ENCODE peak calls at places on chromosomes 5 and 9, in nine cellular contexts. One of them, this sample, is unnamed.

GRCh38 chr5:76175821-76176403 is 92.7 kb downstream of the SV2C start:
- DNase-seq in activated CD4-positive, alpha-beta memory T cell treated with anti-CD3 and anti-CD28 coated beads, Interleukin-2, amount 10 ng/mL, durations not matched to agents 7 days and 5 days: peak; percentile 45
- DNase-seq in activated effector memory CD4-positive, alpha-beta T cell treated with anti-CD3 and anti-CD28 coated beads, Interleukin-2, amount 50 U/mL, for 16 hours: peak; percentile 65
- DNase-seq in choroid plexus epithelial cell: no peak
- DNase-seq in RPMI7951: no peak
- DNase-seq in AG04450: no peak
- DNase-seq in DMS153: no peak
- DNase-seq in caudate nucleus: no peak
- DNase-seq in heart right ventricle: no peak
- DNase-seq in this sample: peak; percentile 50

GRCh38 chr9:4389755-4390154 is 89.9 kb upstream of the GLIS3 start:
- DNase-seq in heart right ventricle: no peak
- DNase-seq in DMS153: no peak
- DNase-seq in activated effector memory CD4-positive, alpha-beta T cell treated with anti-CD3 and anti-CD28 coated beads, Interleukin-2, amount 50 U/mL, for 16 hours: no peak
- DNase-seq in AG04450: no peak
- DNase-seq in activated CD4-positive, alpha-beta memory T cell treated with anti-CD3 and anti-CD28 coated beads, Interleukin-2, amount 10 ng/mL, durations not matched to agents 7 days and 5 days: no peak
- DNase-seq in choroid plexus epithelial cell: peak; percentile 50
- DNase-seq in caudate nucleus: no peak
- DNase-seq in RPMI7951: no peak
- DNase-seq in this sample: no peak

GRCh38 chr5:59874675-59875074 is 18.9 kb downstream of the PDE4D start:
- DNase-seq in caudate nucleus: no peak
- DNase-seq in RPMI7951: peak; percentile 68
- DNase-seq in heart right ventricle: no peak
- DNase-seq in DMS153: no peak
- DNase-seq in AG04450: no peak
- DNase-seq in choroid plexus epithelial cell: peak; percentile 36
- DNase-seq in activated CD4-positive, alpha-beta memory T cell treated with anti-CD3 and anti-CD28 coated beads, Interleukin-2, amount 10 ng/mL, durations not matched to agents 7 days and 5 days: no peak
- DNase-seq in activated effector memory CD4-positive, alpha-beta T cell treated with anti-CD3 and anti-CD28 coated beads, Interleukin-2, amount 50 U/mL, for 16 hours: no peak
- DNase-seq in this sample: no peak

GRCh38 chr9:4327504-4328191 is 27.8 kb upstream of the GLIS3 start:
- DNase-seq in heart right ventricle: no peak
- DNase-seq in choroid plexus epithelial cell: peak; percentile 74
- DNase-seq in activated CD4-positive, alpha-beta memory T cell treated with anti-CD3 and anti-CD28 coated beads, Interleukin-2, amount 10 ng/mL, durations not matched to agents 7 days and 5 days: no peak
- DNase-seq in AG04450: peak; percentile 38
- DNase-seq in RPMI7951: peak; percentile 60
- DNase-seq in DMS153: no peak
- DNase-seq in caudate nucleus: no peak
- DNase-seq in activated effector memory CD4-positive, alpha-beta T cell treated with anti-CD3 and anti-CD28 coated beads, Interleukin-2, amount 50 U/mL, for 16 hours: no peak
- DNase-seq in this sample: no peak

GRCh38 chr9:71725590-71726338 is 42.5 kb downstream of the CEMIP2 start:
- DNase-seq in AG04450: peak; percentile 80
- DNase-seq in choroid plexus epithelial cell: peak; percentile 75
- DNase-seq in activated CD4-positive, alpha-beta memory T cell treated with anti-CD3 and anti-CD28 coated beads, Interleukin-2, amount 10 ng/mL, durations not matched to agents 7 days and 5 days: no peak
- DNase-seq in heart right ventricle: no peak
- DNase-seq in RPMI7951: peak; percentile 94
- DNase-seq in caudate nucleus: no peak
- DNase-seq in DMS153: peak; percentile 41
- DNase-seq in activated effector memory CD4-positive, alpha-beta T cell treated with anti-CD3 and anti-CD28 coated beads, Interleukin-2, amount 50 U/mL, for 16 hours: no peak
- DNase-seq in this sample: no peak

GRCh38 chr5:80408475-80408875 is 611 bp downstream of the ZFYVE16 start:
- DNase-seq in activated CD4-positive, alpha-beta memory T cell treated with anti-CD3 and anti-CD28 coated beads, Interleukin-2, amount 10 ng/mL, durations not matched to agents 7 days and 5 days: peak; percentile 47
- DNase-seq in activated effector memory CD4-positive, alpha-beta T cell treated with anti-CD3 and anti-CD28 coated beads, Interleukin-2, amount 50 U/mL, for 16 hours: peak; percentile 83
- DNase-seq in heart right ventricle: peak; percentile 73
- DNase-seq in AG04450: no peak
- DNase-seq in RPMI7951: peak; percentile 63
- DNase-seq in choroid plexus epithelial cell: peak; percentile 45
- DNase-seq in DMS153: peak; percentile 23
- DNase-seq in caudate nucleus: no peak
- DNase-seq in this sample: peak; percentile 46

GRCh38 chr5:55921617-55922016 is 70.5 kb downstream of the IL31RA start:
- DNase-seq in activated CD4-positive, alpha-beta memory T cell treated with anti-CD3 and anti-CD28 coated beads, Interleukin-2, amount 10 ng/mL, durations not matched to agents 7 days and 5 days: no peak
- DNase-seq in caudate nucleus: no peak
- DNase-seq in choroid plexus epithelial cell: no peak
- DNase-seq in heart right ventricle: no peak
- DNase-seq in RPMI7951: no peak
- DNase-seq in AG04450: no peak
- DNase-seq in activated effector memory CD4-positive, alpha-beta T cell treated with anti-CD3 and anti-CD28 coated beads, Interleukin-2, amount 50 U/mL, for 16 hours: no peak
- DNase-seq in DMS153: no peak
- DNase-seq in this sample: no peak

GRCh38 chr9:135500071-135500524 is 384 bp upstream of the MRPS2 start:
- DNase-seq in heart right ventricle: no peak
- DNase-seq in choroid plexus epithelial cell: peak; percentile 61
- DNase-seq in activated CD4-positive, alpha-beta memory T cell treated with anti-CD3 and anti-CD28 coated beads, Interleukin-2, amount 10 ng/mL, durations not matched to agents 7 days and 5 days: no peak
- DNase-seq in AG04450: no peak
- DNase-seq in RPMI7951: no peak
- DNase-seq in DMS153: no peak
- DNase-seq in caudate nucleus: no peak
- DNase-seq in activated effector memory CD4-positive, alpha-beta T cell treated with anti-CD3 and anti-CD28 coated beads, Interleukin-2, amount 50 U/mL, for 16 hours: no peak
- DNase-seq in this sample: no peak

GRCh38 chr9:98418578-98419259 is 163.3 kb upstream of the TBC1D2 start:
- DNase-seq in AG04450: no peak
- DNase-seq in RPMI7951: no peak
- DNase-seq in caudate nucleus: no peak
- DNase-seq in choroid plexus epithelial cell: no peak
- DNase-seq in activated CD4-positive, alpha-beta memory T cell treated with anti-CD3 and anti-CD28 coated beads, Interleukin-2, amount 10 ng/mL, durations not matched to agents 7 days and 5 days: no peak
- DNase-seq in DMS153: no peak
- DNase-seq in heart right ventricle: no peak
- DNase-seq in activated effector memory CD4-positive, alpha-beta T cell treated with anti-CD3 and anti-CD28 coated beads, Interleukin-2, amount 50 U/mL, for 16 hours: no peak
- DNase-seq in this sample: no peak

GRCh38 chr9:30622551-30622950 is 1761.9 kb upstream of the ACO1 start:
- DNase-seq in caudate nucleus: no peak
- DNase-seq in heart right ventricle: no peak
- DNase-seq in AG04450: no peak
- DNase-seq in RPMI7951: no peak
- DNase-seq in activated effector memory CD4-positive, alpha-beta T cell treated with anti-CD3 and anti-CD28 coated beads, Interleukin-2, amount 50 U/mL, for 16 hours: no peak
- DNase-seq in choroid plexus epithelial cell: no peak
- DNase-seq in activated CD4-positive, alpha-beta memory T cell treated with anti-CD3 and anti-CD28 coated beads, Interleukin-2, amount 10 ng/mL, durations not matched to agents 7 days and 5 days: no peak
- DNase-seq in DMS153: no peak
- DNase-seq in this sample: no peak

GRCh38 chr9:5321058-5321457 is 16.5 kb upstream of the RLN2 start:
- DNase-seq in AG04450: no peak
- DNase-seq in activated effector memory CD4-positive, alpha-beta T cell treated with anti-CD3 and anti-CD28 coated beads, Interleukin-2, amount 50 U/mL, for 16 hours: no peak
- DNase-seq in activated CD4-positive, alpha-beta memory T cell treated with anti-CD3 and anti-CD28 coated beads, Interleukin-2, amount 10 ng/mL, durations not matched to agents 7 days and 5 days: no peak
- DNase-seq in RPMI7951: no peak
- DNase-seq in caudate nucleus: no peak
- DNase-seq in heart right ventricle: no peak
- DNase-seq in choroid plexus epithelial cell: peak; percentile 30
- DNase-seq in DMS153: no peak
- DNase-seq in this sample: no peak

GRCh38 chr5:58133631-58134296 is 326.1 kb downstream of the PLK2 start:
- DNase-seq in activated CD4-positive, alpha-beta memory T cell treated with anti-CD3 and anti-CD28 coated beads, Interleukin-2, amount 10 ng/mL, durations not matched to agents 7 days and 5 days: no peak
- DNase-seq in DMS153: no peak
- DNase-seq in choroid plexus epithelial cell: peak; percentile 72
- DNase-seq in AG04450: peak; percentile 36
- DNase-seq in caudate nucleus: no peak
- DNase-seq in heart right ventricle: no peak
- DNase-seq in RPMI7951: peak; percentile 60
- DNase-seq in activated effector memory CD4-positive, alpha-beta T cell treated with anti-CD3 and anti-CD28 coated beads, Interleukin-2, amount 50 U/mL, for 16 hours: no peak
- DNase-seq in this sample: no peak

GRCh38 chr9:106532616-106533015 is 330.4 kb upstream of the ZNF462 start:
- DNase-seq in heart right ventricle: no peak
- DNase-seq in choroid plexus epithelial cell: no peak
- DNase-seq in AG04450: no peak
- DNase-seq in RPMI7951: no peak
- DNase-seq in caudate nucleus: no peak
- DNase-seq in activated CD4-positive, alpha-beta memory T cell treated with anti-CD3 and anti-CD28 coated beads, Interleukin-2, amount 10 ng/mL, durations not matched to agents 7 days and 5 days: no peak
- DNase-seq in DMS153: no peak
- DNase-seq in activated effector memory CD4-positive, alpha-beta T cell treated with anti-CD3 and anti-CD28 coated beads, Interleukin-2, amount 50 U/mL, for 16 hours: no peak
- DNase-seq in this sample: no peak

GRCh38 chr5:116947691-116948528 is 373.3 kb upstream of the SEMA6A start:
- DNase-seq in choroid plexus epithelial cell: peak; percentile 53
- DNase-seq in activated CD4-positive, alpha-beta memory T cell treated with anti-CD3 and anti-CD28 coated beads, Interleukin-2, amount 10 ng/mL, durations not matched to agents 7 days and 5 days: peak; percentile 57
- DNase-seq in heart right ventricle: peak; percentile 59
- DNase-seq in activated effector memory CD4-positive, alpha-beta T cell treated with anti-CD3 and anti-CD28 coated beads, Interleukin-2, amount 50 U/mL, for 16 hours: peak; percentile 79
- DNase-seq in DMS153: peak; percentile 15
- DNase-seq in caudate nucleus: no peak
- DNase-seq in RPMI7951: no peak
- DNase-seq in AG04450: no peak
- DNase-seq in this sample: peak; percentile 70

GRCh38 chr9:13974891-13975290 is 339.1 kb downstream of the NFIB start:
- DNase-seq in RPMI7951: peak; percentile 4
- DNase-seq in activated CD4-positive, alpha-beta memory T cell treated with anti-CD3 and anti-CD28 coated beads, Interleukin-2, amount 10 ng/mL, durations not matched to agents 7 days and 5 days: no peak
- DNase-seq in activated effector memory CD4-positive, alpha-beta T cell treated with anti-CD3 and anti-CD28 coated beads, Interleukin-2, amount 50 U/mL, for 16 hours: no peak
- DNase-seq in AG04450: no peak
- DNase-seq in heart right ventricle: no peak
- DNase-seq in choroid plexus epithelial cell: no peak
- DNase-seq in caudate nucleus: no peak
- DNase-seq in DMS153: no peak
- DNase-seq in this sample: no peak

GRCh38 chr5:138472353-138472752 is 7.1 kb downstream of the EGR1 start:
- DNase-seq in activated effector memory CD4-positive, alpha-beta T cell treated with anti-CD3 and anti-CD28 coated beads, Interleukin-2, amount 50 U/mL, for 16 hours: no peak
- DNase-seq in caudate nucleus: no peak
- DNase-seq in RPMI7951: no peak
- DNase-seq in AG04450: no peak
- DNase-seq in heart right ventricle: no peak
- DNase-seq in DMS153: no peak
- DNase-seq in activated CD4-positive, alpha-beta memory T cell treated with anti-CD3 and anti-CD28 coated beads, Interleukin-2, amount 10 ng/mL, durations not matched to agents 7 days and 5 days: no peak
- DNase-seq in choroid plexus epithelial cell: no peak
- DNase-seq in this sample: no peak

GRCh38 chr5:18745988-18746615 is 1111.8 kb downstream of the TAF11L14 start:
- DNase-seq in RPMI7951: peak; percentile 79
- DNase-seq in heart right ventricle: no peak
- DNase-seq in DMS153: peak; percentile 80
- DNase-seq in choroid plexus epithelial cell: peak; percentile 4
- DNase-seq in caudate nucleus: no peak
- DNase-seq in activated effector memory CD4-positive, alpha-beta T cell treated with anti-CD3 and anti-CD28 coated beads, Interleukin-2, amount 50 U/mL, for 16 hours: peak; percentile 77
- DNase-seq in activated CD4-positive, alpha-beta memory T cell treated with anti-CD3 and anti-CD28 coated beads, Interleukin-2, amount 10 ng/mL, durations not matched to agents 7 days and 5 days: peak; percentile 47
- DNase-seq in AG04450: no peak
- DNase-seq in this sample: peak; percentile 59

GRCh38 chr9:122124048-122124447 is 30.9 kb upstream of the TTLL11 start:
- DNase-seq in activated CD4-positive, alpha-beta memory T cell treated with anti-CD3 and anti-CD28 coated beads, Interleukin-2, amount 10 ng/mL, durations not matched to agents 7 days and 5 days: no peak
- DNase-seq in choroid plexus epithelial cell: no peak
- DNase-seq in DMS153: no peak
- DNase-seq in caudate nucleus: no peak
- DNase-seq in heart right ventricle: no peak
- DNase-seq in AG04450: no peak
- DNase-seq in RPMI7951: no peak
- DNase-seq in activated effector memory CD4-positive, alpha-beta T cell treated with anti-CD3 and anti-CD28 coated beads, Interleukin-2, amount 50 U/mL, for 16 hours: no peak
- DNase-seq in this sample: no peak

GRCh38 chr5:170635706-170636105 is 131.9 kb downstream of the KCNIP1 start:
- DNase-seq in activated effector memory CD4-positive, alpha-beta T cell treated with anti-CD3 and anti-CD28 coated beads, Interleukin-2, amount 50 U/mL, for 16 hours: peak; percentile 44
- DNase-seq in RPMI7951: no peak
- DNase-seq in activated CD4-positive, alpha-beta memory T cell treated with anti-CD3 and anti-CD28 coated beads, Interleukin-2, amount 10 ng/mL, durations not matched to agents 7 days and 5 days: no peak
- DNase-seq in choroid plexus epithelial cell: no peak
- DNase-seq in heart right ventricle: no peak
- DNase-seq in caudate nucleus: no peak
- DNase-seq in DMS153: no peak
- DNase-seq in AG04450: no peak
- DNase-seq in this sample: no peak

GRCh38 chr9:132171702-132172101 is 9.8 kb downstream of the NTNG2 start:
- DNase-seq in AG04450: no peak
- DNase-seq in choroid plexus epithelial cell: no peak
- DNase-seq in caudate nucleus: no peak
- DNase-seq in DMS153: no peak
- DNase-seq in RPMI7951: no peak
- DNase-seq in activated effector memory CD4-positive, alpha-beta T cell treated with anti-CD3 and anti-CD28 coated beads, Interleukin-2, amount 50 U/mL, for 16 hours: no peak
- DNase-seq in heart right ventricle: no peak
- DNase-seq in activated CD4-positive, alpha-beta memory T cell treated with anti-CD3 and anti-CD28 coated beads, Interleukin-2, amount 10 ng/mL, durations not matched to agents 7 days and 5 days: no peak
- DNase-seq in this sample: no peak

GRCh38 chr5:101424530-101425175 is 521.6 kb upstream of the ST8SIA4 start:
- DNase-seq in heart right ventricle: no peak
- DNase-seq in RPMI7951: no peak
- DNase-seq in choroid plexus epithelial cell: peak; percentile 35
- DNase-seq in caudate nucleus: no peak
- DNase-seq in DMS153: peak; percentile 81
- DNase-seq in activated CD4-positive, alpha-beta memory T cell treated with anti-CD3 and anti-CD28 coated beads, Interleukin-2, amount 10 ng/mL, durations not matched to agents 7 days and 5 days: no peak
- DNase-seq in activated effector memory CD4-positive, alpha-beta T cell treated with anti-CD3 and anti-CD28 coated beads, Interleukin-2, amount 50 U/mL, for 16 hours: no peak
- DNase-seq in AG04450: peak; percentile 11
- DNase-seq in this sample: no peak

GRCh38 chr5:16531063-16531667 is 65.6 kb upstream of the ZNF622 start:
- DNase-seq in choroid plexus epithelial cell: no peak
- DNase-seq in RPMI7951: no peak
- DNase-seq in heart right ventricle: no peak
- DNase-seq in AG04450: no peak
- DNase-seq in DMS153: no peak
- DNase-seq in caudate nucleus: no peak
- DNase-seq in activated effector memory CD4-positive, alpha-beta T cell treated with anti-CD3 and anti-CD28 coated beads, Interleukin-2, amount 50 U/mL, for 16 hours: no peak
- DNase-seq in activated CD4-positive, alpha-beta memory T cell treated with anti-CD3 and anti-CD28 coated beads, Interleukin-2, amount 10 ng/mL, durations not matched to agents 7 days and 5 days: no peak
- DNase-seq in this sample: no peak

GRCh38 chr5:134086943-134087305 is 27.6 kb upstream of the TCF7 start:
- DNase-seq in heart right ventricle: no peak
- DNase-seq in AG04450: no peak
- DNase-seq in caudate nucleus: no peak
- DNase-seq in activated CD4-positive, alpha-beta memory T cell treated with anti-CD3 and anti-CD28 coated beads, Interleukin-2, amount 10 ng/mL, durations not matched to agents 7 days and 5 days: peak; percentile 46
- DNase-seq in choroid plexus epithelial cell: no peak
- DNase-seq in DMS153: no peak
- DNase-seq in RPMI7951: no peak
- DNase-seq in activated effector memory CD4-positive, alpha-beta T cell treated with anti-CD3 and anti-CD28 coated beads, Interleukin-2, amount 50 U/mL, for 16 hours: peak; percentile 90
- DNase-seq in this sample: peak; percentile 92

GRCh38 chr5:108801301-108801700 is 53.6 kb downstream of the FER start:
- DNase-seq in DMS153: no peak
- DNase-seq in activated effector memory CD4-positive, alpha-beta T cell treated with anti-CD3 and anti-CD28 coated beads, Interleukin-2, amount 50 U/mL, for 16 hours: no peak
- DNase-seq in choroid plexus epithelial cell: no peak
- DNase-seq in AG04450: no peak
- DNase-seq in RPMI7951: no peak
- DNase-seq in caudate nucleus: no peak
- DNase-seq in activated CD4-positive, alpha-beta memory T cell treated with anti-CD3 and anti-CD28 coated beads, Interleukin-2, amount 10 ng/mL, durations not matched to agents 7 days and 5 days: no peak
- DNase-seq in heart right ventricle: no peak
- DNase-seq in this sample: no peak

GRCh38 chr9:16622541-16622940 is 247.9 kb downstream of the BNC2 start:
- DNase-seq in caudate nucleus: no peak
- DNase-seq in heart right ventricle: no peak
- DNase-seq in RPMI7951: no peak
- DNase-seq in choroid plexus epithelial cell: no peak
- DNase-seq in DMS153: no peak
- DNase-seq in activated effector memory CD4-positive, alpha-beta T cell treated with anti-CD3 and anti-CD28 coated beads, Interleukin-2, amount 50 U/mL, for 16 hours: no peak
- DNase-seq in activated CD4-positive, alpha-beta memory T cell treated with anti-CD3 and anti-CD28 coated beads, Interleukin-2, amount 10 ng/mL, durations not matched to agents 7 days and 5 days: no peak
- DNase-seq in AG04450: no peak
- DNase-seq in this sample: no peak

GRCh38 chr9:131677445-131678180 is 62.3 kb downstream of the RAPGEF1 start:
- DNase-seq in activated effector memory CD4-positive, alpha-beta T cell treated with anti-CD3 and anti-CD28 coated beads, Interleukin-2, amount 50 U/mL, for 16 hours: no peak
- DNase-seq in heart right ventricle: no peak
- DNase-seq in AG04450: peak; percentile 48
- DNase-seq in RPMI7951: peak; percentile 72
- DNase-seq in DMS153: no peak
- DNase-seq in choroid plexus epithelial cell: peak; percentile 77
- DNase-seq in caudate nucleus: no peak
- DNase-seq in activated CD4-positive, alpha-beta memory T cell treated with anti-CD3 and anti-CD28 coated beads, Interleukin-2, amount 10 ng/mL, durations not matched to agents 7 days and 5 days: peak; percentile 28
- DNase-seq in this sample: no peak

GRCh38 chr9:125397736-125398135 is 136.1 kb downstream of the GAPVD1 start:
- DNase-seq in AG04450: no peak
- DNase-seq in RPMI7951: no peak
- DNase-seq in DMS153: peak; percentile 31
- DNase-seq in choroid plexus epithelial cell: no peak
- DNase-seq in heart right ventricle: no peak
- DNase-seq in caudate nucleus: no peak
- DNase-seq in activated CD4-positive, alpha-beta memory T cell treated with anti-CD3 and anti-CD28 coated beads, Interleukin-2, amount 10 ng/mL, durations not matched to agents 7 days and 5 days: no peak
- DNase-seq in activated effector memory CD4-positive, alpha-beta T cell treated with anti-CD3 and anti-CD28 coated beads, Interleukin-2, amount 50 U/mL, for 16 hours: no peak
- DNase-seq in this sample: no peak

GRCh38 chr9:104914458-104914857 is 13.5 kb downstream of the ABCA1 start:
- DNase-seq in AG04450: no peak
- DNase-seq in RPMI7951: no peak
- DNase-seq in caudate nucleus: no peak
- DNase-seq in activated CD4-positive, alpha-beta memory T cell treated with anti-CD3 and anti-CD28 coated beads, Interleukin-2, amount 10 ng/mL, durations not matched to agents 7 days and 5 days: no peak
- DNase-seq in DMS153: no peak
- DNase-seq in choroid plexus epithelial cell: no peak
- DNase-seq in activated effector memory CD4-positive, alpha-beta T cell treated with anti-CD3 and anti-CD28 coated beads, Interleukin-2, amount 50 U/mL, for 16 hours: no peak
- DNase-seq in heart right ventricle: no peak
- DNase-seq in this sample: no peak

GRCh38 chr5:102807878-102808502 is 52.9 kb downstream of the PAM start:
- DNase-seq in caudate nucleus: no peak
- DNase-seq in DMS153: peak; percentile 68
- DNase-seq in AG04450: no peak
- DNase-seq in choroid plexus epithelial cell: peak; percentile 59
- DNase-seq in activated effector memory CD4-positive, alpha-beta T cell treated with anti-CD3 and anti-CD28 coated beads, Interleukin-2, amount 50 U/mL, for 16 hours: no peak
- DNase-seq in activated CD4-positive, alpha-beta memory T cell treated with anti-CD3 and anti-CD28 coated beads, Interleukin-2, amount 10 ng/mL, durations not matched to agents 7 days and 5 days: no peak
- DNase-seq in RPMI7951: peak; percentile 9
- DNase-seq in heart right ventricle: no peak
- DNase-seq in this sample: no peak

GRCh38 chr5:54024466-54024865 is 285.9 kb downstream of the ARL15 start:
- DNase-seq in choroid plexus epithelial cell: peak; percentile 80
- DNase-seq in activated CD4-positive, alpha-beta memory T cell treated with anti-CD3 and anti-CD28 coated beads, Interleukin-2, amount 10 ng/mL, durations not matched to agents 7 days and 5 days: no peak
- DNase-seq in DMS153: no peak
- DNase-seq in heart right ventricle: no peak
- DNase-seq in caudate nucleus: no peak
- DNase-seq in RPMI7951: no peak
- DNase-seq in AG04450: peak; percentile 23
- DNase-seq in activated effector memory CD4-positive, alpha-beta T cell treated with anti-CD3 and anti-CD28 coated beads, Interleukin-2, amount 50 U/mL, for 16 hours: no peak
- DNase-seq in this sample: no peak

GRCh38 chr5:168779333-168779732 is 200.2 kb upstream of the PANK3 start:
- DNase-seq in choroid plexus epithelial cell: no peak
- DNase-seq in DMS153: no peak
- DNase-seq in activated CD4-positive, alpha-beta memory T cell treated with anti-CD3 and anti-CD28 coated beads, Interleukin-2, amount 10 ng/mL, durations not matched to agents 7 days and 5 days: no peak
- DNase-seq in RPMI7951: no peak
- DNase-seq in caudate nucleus: no peak
- DNase-seq in activated effector memory CD4-positive, alpha-beta T cell treated with anti-CD3 and anti-CD28 coated beads, Interleukin-2, amount 50 U/mL, for 16 hours: no peak
- DNase-seq in heart right ventricle: no peak
- DNase-seq in AG04450: no peak
- DNase-seq in this sample: no peak